ENCODE peak calls at places on chromosomes 6 and 20, in nine cellular contexts. One of them, this sample, is unnamed.

GRCh38 chr6:161721511-161721910 is 447.6 kb upstream of the AGPAT4 start:
- DNase-seq in amygdala: no peak
- DNase-seq in germinal center: no peak
- DNase-seq in mammary epithelial cell: no peak
- DNase-seq in activated CD8-positive, alpha-beta T cell treated with anti-CD3 and anti-CD28 coated beads, Interleukin-2, amount 10 ng/mL, durations not matched to agents 7 days and 5 days: no peak
- DNase-seq in C1 segment of cervical spinal cord: no peak
- DNase-seq in GM19239: no peak
- DNase-seq in mesendoderm: no peak
- DNase-seq in stimulated activated CD4-positive, alpha-beta T cell treated with anti-CD3 and anti-CD28 coated beads, Interleukin-1b, Interleukin-23, amount 100 ng/mL, for 24 hours: no peak
- DNase-seq in this sample: no peak

GRCh38 chr20:59031326-59032022 is 661 bp downstream of the ATP5F1E start:
- DNase-seq in amygdala: no peak
- DNase-seq in germinal center: no peak
- DNase-seq in mammary epithelial cell: no peak
- DNase-seq in activated CD8-positive, alpha-beta T cell treated with anti-CD3 and anti-CD28 coated beads, Interleukin-2, amount 10 ng/mL, durations not matched to agents 7 days and 5 days: peak
- DNase-seq in C1 segment of cervical spinal cord: no peak
- DNase-seq in GM19239: no peak
- DNase-seq in mesendoderm: no peak
- DNase-seq in stimulated activated CD4-positive, alpha-beta T cell treated with anti-CD3 and anti-CD28 coated beads, Interleukin-1b, Interleukin-23, amount 100 ng/mL, for 24 hours: no peak
- DNase-seq in this sample: no peak

GRCh38 chr6:9205645-9206044 is 770.3 kb upstream of the SLC35B3 start:
- DNase-seq in amygdala: no peak
- DNase-seq in germinal center: no peak
- DNase-seq in mammary epithelial cell: no peak
- DNase-seq in activated CD8-positive, alpha-beta T cell treated with anti-CD3 and anti-CD28 coated beads, Interleukin-2, amount 10 ng/mL, durations not matched to agents 7 days and 5 days: no peak
- DNase-seq in C1 segment of cervical spinal cord: no peak
- DNase-seq in GM19239: no peak
- DNase-seq in mesendoderm: no peak
- DNase-seq in stimulated activated CD4-positive, alpha-beta T cell treated with anti-CD3 and anti-CD28 coated beads, Interleukin-1b, Interleukin-23, amount 100 ng/mL, for 24 hours: no peak
- DNase-seq in this sample: no peak

GRCh38 chr20:62918830-62919229 is 7.5 kb downstream of the DIDO1 start:
- DNase-seq in amygdala: no peak
- DNase-seq in germinal center: no peak
- DNase-seq in mammary epithelial cell: no peak
- DNase-seq in activated CD8-positive, alpha-beta T cell treated with anti-CD3 and anti-CD28 coated beads, Interleukin-2, amount 10 ng/mL, durations not matched to agents 7 days and 5 days: peak
- DNase-seq in C1 segment of cervical spinal cord: no peak
- DNase-seq in GM19239: no peak
- DNase-seq in mesendoderm: no peak
- DNase-seq in stimulated activated CD4-positive, alpha-beta T cell treated with anti-CD3 and anti-CD28 coated beads, Interleukin-1b, Interleukin-23, amount 100 ng/mL, for 24 hours: no peak
- DNase-seq in this sample: no peak

GRCh38 chr6:45327956-45328522 is at the start of gene RUNX2:
- DNase-seq in amygdala: no peak
- DNase-seq in germinal center: no peak
- DNase-seq in mammary epithelial cell: peak
- DNase-seq in activated CD8-positive, alpha-beta T cell treated with anti-CD3 and anti-CD28 coated beads, Interleukin-2, amount 10 ng/mL, durations not matched to agents 7 days and 5 days: peak
- DNase-seq in C1 segment of cervical spinal cord: no peak
- DNase-seq in GM19239: no peak
- DNase-seq in mesendoderm: peak
- DNase-seq in stimulated activated CD4-positive, alpha-beta T cell treated with anti-CD3 and anti-CD28 coated beads, Interleukin-1b, Interleukin-23, amount 100 ng/mL, for 24 hours: no peak
- DNase-seq in this sample: no peak

GRCh38 chr20:58558483-58559367 is 43.5 kb upstream of the APCDD1L start:
- DNase-seq in amygdala: no peak
- DNase-seq in germinal center: no peak
- DNase-seq in mammary epithelial cell: no peak
- DNase-seq in activated CD8-positive, alpha-beta T cell treated with anti-CD3 and anti-CD28 coated beads, Interleukin-2, amount 10 ng/mL, durations not matched to agents 7 days and 5 days: no peak
- DNase-seq in C1 segment of cervical spinal cord: no peak
- DNase-seq in GM19239: no peak
- DNase-seq in mesendoderm: peak
- DNase-seq in stimulated activated CD4-positive, alpha-beta T cell treated with anti-CD3 and anti-CD28 coated beads, Interleukin-1b, Interleukin-23, amount 100 ng/mL, for 24 hours: no peak
- DNase-seq in this sample: no peak

GRCh38 chr6:156183678-156184077 is 593.5 kb upstream of the ARID1B start:
- DNase-seq in amygdala: no peak
- DNase-seq in germinal center: no peak
- DNase-seq in mammary epithelial cell: no peak
- DNase-seq in activated CD8-positive, alpha-beta T cell treated with anti-CD3 and anti-CD28 coated beads, Interleukin-2, amount 10 ng/mL, durations not matched to agents 7 days and 5 days: no peak
- DNase-seq in C1 segment of cervical spinal cord: no peak
- DNase-seq in GM19239: no peak
- DNase-seq in mesendoderm: no peak
- DNase-seq in stimulated activated CD4-positive, alpha-beta T cell treated with anti-CD3 and anti-CD28 coated beads, Interleukin-1b, Interleukin-23, amount 100 ng/mL, for 24 hours: no peak
- DNase-seq in this sample: no peak

GRCh38 chr6:47651505-47651944 is 46.9 kb upstream of the ADGRF4 start:
- DNase-seq in amygdala: no peak
- DNase-seq in germinal center: no peak
- DNase-seq in mammary epithelial cell: peak
- DNase-seq in activated CD8-positive, alpha-beta T cell treated with anti-CD3 and anti-CD28 coated beads, Interleukin-2, amount 10 ng/mL, durations not matched to agents 7 days and 5 days: no peak
- DNase-seq in C1 segment of cervical spinal cord: no peak
- DNase-seq in GM19239: no peak
- DNase-seq in mesendoderm: no peak
- DNase-seq in stimulated activated CD4-positive, alpha-beta T cell treated with anti-CD3 and anti-CD28 coated beads, Interleukin-1b, Interleukin-23, amount 100 ng/mL, for 24 hours: no peak
- DNase-seq in this sample: no peak

GRCh38 chr6:75337805-75338204 is 53.2 kb upstream of the TMEM30A start:
- DNase-seq in amygdala: no peak
- DNase-seq in germinal center: no peak
- DNase-seq in mammary epithelial cell: no peak
- DNase-seq in activated CD8-positive, alpha-beta T cell treated with anti-CD3 and anti-CD28 coated beads, Interleukin-2, amount 10 ng/mL, durations not matched to agents 7 days and 5 days: no peak
- DNase-seq in C1 segment of cervical spinal cord: no peak
- DNase-seq in GM19239: no peak
- DNase-seq in mesendoderm: no peak
- DNase-seq in stimulated activated CD4-positive, alpha-beta T cell treated with anti-CD3 and anti-CD28 coated beads, Interleukin-1b, Interleukin-23, amount 100 ng/mL, for 24 hours: no peak
- DNase-seq in this sample: no peak

GRCh38 chr6:15874821-15875220 is 212.0 kb upstream of the DTNBP1 start:
- DNase-seq in amygdala: no peak
- DNase-seq in germinal center: no peak
- DNase-seq in mammary epithelial cell: peak
- DNase-seq in activated CD8-positive, alpha-beta T cell treated with anti-CD3 and anti-CD28 coated beads, Interleukin-2, amount 10 ng/mL, durations not matched to agents 7 days and 5 days: no peak
- DNase-seq in C1 segment of cervical spinal cord: no peak
- DNase-seq in GM19239: no peak
- DNase-seq in mesendoderm: no peak
- DNase-seq in stimulated activated CD4-positive, alpha-beta T cell treated with anti-CD3 and anti-CD28 coated beads, Interleukin-1b, Interleukin-23, amount 100 ng/mL, for 24 hours: no peak
- DNase-seq in this sample: no peak

GRCh38 chr6:169710009-169710408 is 8.1 kb downstream of the C6orf120 start:
- DNase-seq in amygdala: no peak
- DNase-seq in germinal center: no peak
- DNase-seq in mammary epithelial cell: no peak
- DNase-seq in activated CD8-positive, alpha-beta T cell treated with anti-CD3 and anti-CD28 coated beads, Interleukin-2, amount 10 ng/mL, durations not matched to agents 7 days and 5 days: no peak
- DNase-seq in C1 segment of cervical spinal cord: no peak
- DNase-seq in GM19239: no peak
- DNase-seq in mesendoderm: no peak
- DNase-seq in stimulated activated CD4-positive, alpha-beta T cell treated with anti-CD3 and anti-CD28 coated beads, Interleukin-1b, Interleukin-23, amount 100 ng/mL, for 24 hours: no peak
- DNase-seq in this sample: no peak

GRCh38 chr20:50858525-50858924 is 63.7 kb downstream of the BCAS4 start:
- DNase-seq in amygdala: no peak
- DNase-seq in germinal center: no peak
- DNase-seq in mammary epithelial cell: no peak
- DNase-seq in activated CD8-positive, alpha-beta T cell treated with anti-CD3 and anti-CD28 coated beads, Interleukin-2, amount 10 ng/mL, durations not matched to agents 7 days and 5 days: no peak
- DNase-seq in C1 segment of cervical spinal cord: no peak
- DNase-seq in GM19239: no peak
- DNase-seq in mesendoderm: no peak
- DNase-seq in stimulated activated CD4-positive, alpha-beta T cell treated with anti-CD3 and anti-CD28 coated beads, Interleukin-1b, Interleukin-23, amount 100 ng/mL, for 24 hours: no peak
- DNase-seq in this sample: no peak

GRCh38 chr6:119310486-119311036 is 39.0 kb downstream of the MAN1A1 start:
- DNase-seq in amygdala: no peak
- DNase-seq in germinal center: no peak
- DNase-seq in mammary epithelial cell: no peak
- DNase-seq in activated CD8-positive, alpha-beta T cell treated with anti-CD3 and anti-CD28 coated beads, Interleukin-2, amount 10 ng/mL, durations not matched to agents 7 days and 5 days: no peak
- DNase-seq in C1 segment of cervical spinal cord: no peak
- DNase-seq in GM19239: no peak
- DNase-seq in mesendoderm: no peak
- DNase-seq in stimulated activated CD4-positive, alpha-beta T cell treated with anti-CD3 and anti-CD28 coated beads, Interleukin-1b, Interleukin-23, amount 100 ng/mL, for 24 hours: no peak
- DNase-seq in this sample: no peak

GRCh38 chr20:6692566-6693168 is 74.8 kb upstream of the BMP2 start:
- DNase-seq in amygdala: no peak
- DNase-seq in germinal center: no peak
- DNase-seq in mammary epithelial cell: no peak
- DNase-seq in activated CD8-positive, alpha-beta T cell treated with anti-CD3 and anti-CD28 coated beads, Interleukin-2, amount 10 ng/mL, durations not matched to agents 7 days and 5 days: no peak
- DNase-seq in C1 segment of cervical spinal cord: no peak
- DNase-seq in GM19239: no peak
- DNase-seq in mesendoderm: no peak
- DNase-seq in stimulated activated CD4-positive, alpha-beta T cell treated with anti-CD3 and anti-CD28 coated beads, Interleukin-1b, Interleukin-23, amount 100 ng/mL, for 24 hours: no peak
- DNase-seq in this sample: no peak

GRCh38 chr20:6178537-6178936 is 55.7 kb upstream of the FERMT1 start:
- DNase-seq in amygdala: no peak
- DNase-seq in germinal center: no peak
- DNase-seq in mammary epithelial cell: peak
- DNase-seq in activated CD8-positive, alpha-beta T cell treated with anti-CD3 and anti-CD28 coated beads, Interleukin-2, amount 10 ng/mL, durations not matched to agents 7 days and 5 days: no peak
- DNase-seq in C1 segment of cervical spinal cord: no peak
- DNase-seq in GM19239: no peak
- DNase-seq in mesendoderm: peak
- DNase-seq in stimulated activated CD4-positive, alpha-beta T cell treated with anti-CD3 and anti-CD28 coated beads, Interleukin-1b, Interleukin-23, amount 100 ng/mL, for 24 hours: no peak
- DNase-seq in this sample: no peak

GRCh38 chr6:17032595-17033591 is 69.0 kb upstream of the STMND1 start:
- DNase-seq in amygdala: peak
- DNase-seq in germinal center: no peak
- DNase-seq in mammary epithelial cell: peak
- DNase-seq in activated CD8-positive, alpha-beta T cell treated with anti-CD3 and anti-CD28 coated beads, Interleukin-2, amount 10 ng/mL, durations not matched to agents 7 days and 5 days: no peak
- DNase-seq in C1 segment of cervical spinal cord: peak
- DNase-seq in GM19239: no peak
- DNase-seq in mesendoderm: no peak
- DNase-seq in stimulated activated CD4-positive, alpha-beta T cell treated with anti-CD3 and anti-CD28 coated beads, Interleukin-1b, Interleukin-23, amount 100 ng/mL, for 24 hours: no peak
- DNase-seq in this sample: no peak

GRCh38 chr6:111681856-111682255 is 76.2 kb upstream of the TRAF3IP2 start:
- DNase-seq in amygdala: no peak
- DNase-seq in germinal center: no peak
- DNase-seq in mammary epithelial cell: no peak
- DNase-seq in activated CD8-positive, alpha-beta T cell treated with anti-CD3 and anti-CD28 coated beads, Interleukin-2, amount 10 ng/mL, durations not matched to agents 7 days and 5 days: no peak
- DNase-seq in C1 segment of cervical spinal cord: no peak
- DNase-seq in GM19239: no peak
- DNase-seq in mesendoderm: no peak
- DNase-seq in stimulated activated CD4-positive, alpha-beta T cell treated with anti-CD3 and anti-CD28 coated beads, Interleukin-1b, Interleukin-23, amount 100 ng/mL, for 24 hours: no peak
- DNase-seq in this sample: no peak

GRCh38 chr6:150615967-150616366 is 16.3 kb downstream of the PLEKHG1 start:
- DNase-seq in amygdala: no peak
- DNase-seq in germinal center: no peak
- DNase-seq in mammary epithelial cell: no peak
- DNase-seq in activated CD8-positive, alpha-beta T cell treated with anti-CD3 and anti-CD28 coated beads, Interleukin-2, amount 10 ng/mL, durations not matched to agents 7 days and 5 days: no peak
- DNase-seq in C1 segment of cervical spinal cord: no peak
- DNase-seq in GM19239: no peak
- DNase-seq in mesendoderm: no peak
- DNase-seq in stimulated activated CD4-positive, alpha-beta T cell treated with anti-CD3 and anti-CD28 coated beads, Interleukin-1b, Interleukin-23, amount 100 ng/mL, for 24 hours: no peak
- DNase-seq in this sample: no peak

GRCh38 chr6:105793132-105793531 is 293.0 kb upstream of the PRDM1 start:
- DNase-seq in amygdala: no peak
- DNase-seq in germinal center: peak
- DNase-seq in mammary epithelial cell: no peak
- DNase-seq in activated CD8-positive, alpha-beta T cell treated with anti-CD3 and anti-CD28 coated beads, Interleukin-2, amount 10 ng/mL, durations not matched to agents 7 days and 5 days: peak
- DNase-seq in C1 segment of cervical spinal cord: no peak
- DNase-seq in GM19239: no peak
- DNase-seq in mesendoderm: peak
- DNase-seq in stimulated activated CD4-positive, alpha-beta T cell treated with anti-CD3 and anti-CD28 coated beads, Interleukin-1b, Interleukin-23, amount 100 ng/mL, for 24 hours: no peak
- DNase-seq in this sample: no peak

GRCh38 chr6:43799671-43800623 is 29.9 kb downstream of the VEGFA start:
- DNase-seq in amygdala: no peak
- DNase-seq in germinal center: no peak
- DNase-seq in mammary epithelial cell: no peak
- DNase-seq in activated CD8-positive, alpha-beta T cell treated with anti-CD3 and anti-CD28 coated beads, Interleukin-2, amount 10 ng/mL, durations not matched to agents 7 days and 5 days: peak
- DNase-seq in C1 segment of cervical spinal cord: no peak
- DNase-seq in GM19239: no peak
- DNase-seq in mesendoderm: no peak
- DNase-seq in stimulated activated CD4-positive, alpha-beta T cell treated with anti-CD3 and anti-CD28 coated beads, Interleukin-1b, Interleukin-23, amount 100 ng/mL, for 24 hours: no peak
- DNase-seq in this sample: no peak

GRCh38 chr6:118813795-118814194 is 80.2 kb upstream of the ASF1A start:
- DNase-seq in amygdala: no peak
- DNase-seq in germinal center: no peak
- DNase-seq in mammary epithelial cell: peak
- DNase-seq in activated CD8-positive, alpha-beta T cell treated with anti-CD3 and anti-CD28 coated beads, Interleukin-2, amount 10 ng/mL, durations not matched to agents 7 days and 5 days: no peak
- DNase-seq in C1 segment of cervical spinal cord: no peak
- DNase-seq in GM19239: no peak
- DNase-seq in mesendoderm: no peak
- DNase-seq in stimulated activated CD4-positive, alpha-beta T cell treated with anti-CD3 and anti-CD28 coated beads, Interleukin-1b, Interleukin-23, amount 100 ng/mL, for 24 hours: no peak
- DNase-seq in this sample: no peak

GRCh38 chr6:168418631-168419250 is 22.2 kb upstream of the SMOC2 start:
- DNase-seq in amygdala: no peak
- DNase-seq in germinal center: no peak
- DNase-seq in mammary epithelial cell: no peak
- DNase-seq in activated CD8-positive, alpha-beta T cell treated with anti-CD3 and anti-CD28 coated beads, Interleukin-2, amount 10 ng/mL, durations not matched to agents 7 days and 5 days: no peak
- DNase-seq in C1 segment of cervical spinal cord: no peak
- DNase-seq in GM19239: no peak
- DNase-seq in mesendoderm: no peak
- DNase-seq in stimulated activated CD4-positive, alpha-beta T cell treated with anti-CD3 and anti-CD28 coated beads, Interleukin-1b, Interleukin-23, amount 100 ng/mL, for 24 hours: no peak
- DNase-seq in this sample: no peak

GRCh38 chr6:56475736-56476457 is 166.8 kb downstream of the DST start:
- DNase-seq in amygdala: no peak
- DNase-seq in germinal center: no peak
- DNase-seq in mammary epithelial cell: no peak
- DNase-seq in activated CD8-positive, alpha-beta T cell treated with anti-CD3 and anti-CD28 coated beads, Interleukin-2, amount 10 ng/mL, durations not matched to agents 7 days and 5 days: no peak
- DNase-seq in C1 segment of cervical spinal cord: no peak
- DNase-seq in GM19239: no peak
- DNase-seq in mesendoderm: no peak
- DNase-seq in stimulated activated CD4-positive, alpha-beta T cell treated with anti-CD3 and anti-CD28 coated beads, Interleukin-1b, Interleukin-23, amount 100 ng/mL, for 24 hours: no peak
- DNase-seq in this sample: no peak

GRCh38 chr6:25342784-25343183 is 63.6 kb downstream of the CARMIL1 start:
- DNase-seq in amygdala: no peak
- DNase-seq in germinal center: no peak
- DNase-seq in mammary epithelial cell: peak
- DNase-seq in activated CD8-positive, alpha-beta T cell treated with anti-CD3 and anti-CD28 coated beads, Interleukin-2, amount 10 ng/mL, durations not matched to agents 7 days and 5 days: no peak
- DNase-seq in C1 segment of cervical spinal cord: no peak
- DNase-seq in GM19239: no peak
- DNase-seq in mesendoderm: no peak
- DNase-seq in stimulated activated CD4-positive, alpha-beta T cell treated with anti-CD3 and anti-CD28 coated beads, Interleukin-1b, Interleukin-23, amount 100 ng/mL, for 24 hours: no peak
- DNase-seq in this sample: no peak

GRCh38 chr6:144423167-144423566 is 138.0 kb downstream of the UTRN start:
- DNase-seq in amygdala: no peak
- DNase-seq in germinal center: no peak
- DNase-seq in mammary epithelial cell: no peak
- DNase-seq in activated CD8-positive, alpha-beta T cell treated with anti-CD3 and anti-CD28 coated beads, Interleukin-2, amount 10 ng/mL, durations not matched to agents 7 days and 5 days: no peak
- DNase-seq in C1 segment of cervical spinal cord: no peak
- DNase-seq in GM19239: no peak
- DNase-seq in mesendoderm: peak
- DNase-seq in stimulated activated CD4-positive, alpha-beta T cell treated with anti-CD3 and anti-CD28 coated beads, Interleukin-1b, Interleukin-23, amount 100 ng/mL, for 24 hours: no peak
- DNase-seq in this sample: no peak

GRCh38 chr6:3041606-3042005 is 26.7 kb upstream of the RIPK1 start:
- DNase-seq in amygdala: no peak
- DNase-seq in germinal center: no peak
- DNase-seq in mammary epithelial cell: no peak
- DNase-seq in activated CD8-positive, alpha-beta T cell treated with anti-CD3 and anti-CD28 coated beads, Interleukin-2, amount 10 ng/mL, durations not matched to agents 7 days and 5 days: no peak
- DNase-seq in C1 segment of cervical spinal cord: no peak
- DNase-seq in GM19239: no peak
- DNase-seq in mesendoderm: peak
- DNase-seq in stimulated activated CD4-positive, alpha-beta T cell treated with anti-CD3 and anti-CD28 coated beads, Interleukin-1b, Interleukin-23, amount 100 ng/mL, for 24 hours: no peak
- DNase-seq in this sample: no peak

GRCh38 chr20:22763257-22763906 is 179.0 kb upstream of the FOXA2 start:
- DNase-seq in amygdala: no peak
- DNase-seq in germinal center: no peak
- DNase-seq in mammary epithelial cell: peak
- DNase-seq in activated CD8-positive, alpha-beta T cell treated with anti-CD3 and anti-CD28 coated beads, Interleukin-2, amount 10 ng/mL, durations not matched to agents 7 days and 5 days: no peak
- DNase-seq in C1 segment of cervical spinal cord: no peak
- DNase-seq in GM19239: no peak
- DNase-seq in mesendoderm: peak
- DNase-seq in stimulated activated CD4-positive, alpha-beta T cell treated with anti-CD3 and anti-CD28 coated beads, Interleukin-1b, Interleukin-23, amount 100 ng/mL, for 24 hours: no peak
- DNase-seq in this sample: no peak

GRCh38 chr20:4563534-4563933 is 158.2 kb upstream of the PRND start:
- DNase-seq in amygdala: no peak
- DNase-seq in germinal center: no peak
- DNase-seq in mammary epithelial cell: peak
- DNase-seq in activated CD8-positive, alpha-beta T cell treated with anti-CD3 and anti-CD28 coated beads, Interleukin-2, amount 10 ng/mL, durations not matched to agents 7 days and 5 days: peak
- DNase-seq in C1 segment of cervical spinal cord: no peak
- DNase-seq in GM19239: no peak
- DNase-seq in mesendoderm: peak
- DNase-seq in stimulated activated CD4-positive, alpha-beta T cell treated with anti-CD3 and anti-CD28 coated beads, Interleukin-1b, Interleukin-23, amount 100 ng/mL, for 24 hours: no peak
- DNase-seq in this sample: no peak

GRCh38 chr6:37051138-37052026 is 45.9 kb downstream of the FGD2 start:
- DNase-seq in amygdala: peak
- DNase-seq in germinal center: peak
- DNase-seq in mammary epithelial cell: peak
- DNase-seq in activated CD8-positive, alpha-beta T cell treated with anti-CD3 and anti-CD28 coated beads, Interleukin-2, amount 10 ng/mL, durations not matched to agents 7 days and 5 days: peak
- DNase-seq in C1 segment of cervical spinal cord: peak
- DNase-seq in GM19239: peak
- DNase-seq in mesendoderm: peak
- DNase-seq in stimulated activated CD4-positive, alpha-beta T cell treated with anti-CD3 and anti-CD28 coated beads, Interleukin-1b, Interleukin-23, amount 100 ng/mL, for 24 hours: peak
- DNase-seq in this sample: peak

GRCh38 chr6:170480045-170480714 is 72.9 kb downstream of the PSMB1 start:
- DNase-seq in amygdala: no peak
- DNase-seq in germinal center: no peak
- DNase-seq in mammary epithelial cell: peak
- DNase-seq in activated CD8-positive, alpha-beta T cell treated with anti-CD3 and anti-CD28 coated beads, Interleukin-2, amount 10 ng/mL, durations not matched to agents 7 days and 5 days: no peak
- DNase-seq in C1 segment of cervical spinal cord: peak
- DNase-seq in GM19239: no peak
- DNase-seq in mesendoderm: peak
- DNase-seq in stimulated activated CD4-positive, alpha-beta T cell treated with anti-CD3 and anti-CD28 coated beads, Interleukin-1b, Interleukin-23, amount 100 ng/mL, for 24 hours: no peak
- DNase-seq in this sample: no peak

GRCh38 chr6:85403331-85404015 is 46.4 kb upstream of the NT5E start:
- DNase-seq in amygdala: no peak
- DNase-seq in germinal center: no peak
- DNase-seq in mammary epithelial cell: peak
- DNase-seq in activated CD8-positive, alpha-beta T cell treated with anti-CD3 and anti-CD28 coated beads, Interleukin-2, amount 10 ng/mL, durations not matched to agents 7 days and 5 days: no peak
- DNase-seq in C1 segment of cervical spinal cord: no peak
- DNase-seq in GM19239: no peak
- DNase-seq in mesendoderm: peak
- DNase-seq in stimulated activated CD4-positive, alpha-beta T cell treated with anti-CD3 and anti-CD28 coated beads, Interleukin-1b, Interleukin-23, amount 100 ng/mL, for 24 hours: no peak
- DNase-seq in this sample: no peak

This sample was measured in stimulated activated CD8-positive, alpha-beta memory T cell treated with anti-CD3 and anti-CD28 coated beads, Interleukin-15, amount 100 ng/mL, for 1 hour.